ENCODE peak calls at places on chromosome X, in seven cellular contexts. One of them, this sample, is unnamed.

GRCh38 chrX:1464282-1465131 is 11.8 kb upstream of the ASMTL start:
- DNase-seq in AG08396: no peak
- DNase-seq in stimulated activated naive CD4-positive, alpha-beta T cell treated with Interleukin-2 at 50 U/mL for 16 hours: peak
- DNase-seq in WTC11: no peak
- DNase-seq in HT1080: no peak
- DNase-seq in stimulated activated CD4-positive, alpha-beta T cell treated with anti-CD3 and anti-CD28 coated beads, Interleukin-15, amount 100 ng/mL, for 1 hour: peak
- DNase-seq in head of caudate nucleus: no peak
- DNase-seq in this sample: no peak

GRCh38 chrX:88660836-88661235 is 86.2 kb upstream of the CPXCR1 start:
- DNase-seq in WTC11: no peak
- DNase-seq in stimulated activated naive CD4-positive, alpha-beta T cell treated with Interleukin-2 at 50 U/mL for 16 hours: no peak
- DNase-seq in head of caudate nucleus: no peak
- DNase-seq in stimulated activated CD4-positive, alpha-beta T cell treated with anti-CD3 and anti-CD28 coated beads, Interleukin-15, amount 100 ng/mL, for 1 hour: no peak
- DNase-seq in AG08396: no peak
- DNase-seq in HT1080: no peak
- DNase-seq in this sample: no peak

GRCh38 chrX:105461013-105461412 is 240.5 kb upstream of the TEX13A start:
- DNase-seq in HT1080: peak
- DNase-seq in stimulated activated naive CD4-positive, alpha-beta T cell treated with Interleukin-2 at 50 U/mL for 16 hours: no peak
- DNase-seq in WTC11: no peak
- DNase-seq in AG08396: no peak
- DNase-seq in head of caudate nucleus: no peak
- DNase-seq in stimulated activated CD4-positive, alpha-beta T cell treated with anti-CD3 and anti-CD28 coated beads, Interleukin-15, amount 100 ng/mL, for 1 hour: no peak
- DNase-seq in this sample: no peak

GRCh38 chrX:80812176-80812575 is 2.5 kb upstream of the BRWD3 start:
- DNase-seq in WTC11: peak
- DNase-seq in AG08396: peak
- DNase-seq in stimulated activated CD4-positive, alpha-beta T cell treated with anti-CD3 and anti-CD28 coated beads, Interleukin-15, amount 100 ng/mL, for 1 hour: no peak
- DNase-seq in stimulated activated naive CD4-positive, alpha-beta T cell treated with Interleukin-2 at 50 U/mL for 16 hours: peak
- DNase-seq in HT1080: peak
- DNase-seq in head of caudate nucleus: no peak
- DNase-seq in this sample: no peak

GRCh38 chrX:106159861-106160282 is 8.2 kb upstream of the PWWP3B start:
- DNase-seq in stimulated activated CD4-positive, alpha-beta T cell treated with anti-CD3 and anti-CD28 coated beads, Interleukin-15, amount 100 ng/mL, for 1 hour: no peak
- DNase-seq in AG08396: no peak
- DNase-seq in stimulated activated naive CD4-positive, alpha-beta T cell treated with Interleukin-2 at 50 U/mL for 16 hours: no peak
- DNase-seq in head of caudate nucleus: no peak
- DNase-seq in HT1080: no peak
- DNase-seq in WTC11: no peak
- DNase-seq in this sample: no peak

GRCh38 chrX:54042609-54043010 is 1.7 kb downstream of the PHF8 start:
- DNase-seq in stimulated activated CD4-positive, alpha-beta T cell treated with anti-CD3 and anti-CD28 coated beads, Interleukin-15, amount 100 ng/mL, for 1 hour: no peak
- DNase-seq in HT1080: peak
- DNase-seq in stimulated activated naive CD4-positive, alpha-beta T cell treated with Interleukin-2 at 50 U/mL for 16 hours: peak
- DNase-seq in head of caudate nucleus: peak
- DNase-seq in AG08396: peak
- DNase-seq in WTC11: peak
- DNase-seq in this sample: peak

GRCh38 chrX:144722307-144722706 is 525.0 kb upstream of the SPANXN1 start:
- DNase-seq in stimulated activated naive CD4-positive, alpha-beta T cell treated with Interleukin-2 at 50 U/mL for 16 hours: no peak
- DNase-seq in stimulated activated CD4-positive, alpha-beta T cell treated with anti-CD3 and anti-CD28 coated beads, Interleukin-15, amount 100 ng/mL, for 1 hour: no peak
- DNase-seq in AG08396: no peak
- DNase-seq in head of caudate nucleus: no peak
- DNase-seq in HT1080: no peak
- DNase-seq in WTC11: no peak
- DNase-seq in this sample: no peak

GRCh38 chrX:65821721-65822496 is 154.5 kb downstream of the MSN start:
- DNase-seq in HT1080: no peak
- DNase-seq in WTC11: peak
- DNase-seq in stimulated activated CD4-positive, alpha-beta T cell treated with anti-CD3 and anti-CD28 coated beads, Interleukin-15, amount 100 ng/mL, for 1 hour: peak
- DNase-seq in AG08396: no peak
- DNase-seq in head of caudate nucleus: no peak
- DNase-seq in stimulated activated naive CD4-positive, alpha-beta T cell treated with Interleukin-2 at 50 U/mL for 16 hours: peak
- DNase-seq in this sample: no peak

GRCh38 chrX:103356897-103357296 is 591 bp downstream of the TCEAL9 start:
- DNase-seq in AG08396: no peak
- DNase-seq in stimulated activated CD4-positive, alpha-beta T cell treated with anti-CD3 and anti-CD28 coated beads, Interleukin-15, amount 100 ng/mL, for 1 hour: no peak
- DNase-seq in head of caudate nucleus: no peak
- DNase-seq in WTC11: no peak
- DNase-seq in HT1080: no peak
- DNase-seq in stimulated activated naive CD4-positive, alpha-beta T cell treated with Interleukin-2 at 50 U/mL for 16 hours: no peak
- DNase-seq in this sample: no peak

GRCh38 chrX:38138157-38138556 is 82.5 kb downstream of the SRPX start:
- DNase-seq in stimulated activated CD4-positive, alpha-beta T cell treated with anti-CD3 and anti-CD28 coated beads, Interleukin-15, amount 100 ng/mL, for 1 hour: no peak
- DNase-seq in stimulated activated naive CD4-positive, alpha-beta T cell treated with Interleukin-2 at 50 U/mL for 16 hours: no peak
- DNase-seq in WTC11: no peak
- DNase-seq in HT1080: no peak
- DNase-seq in head of caudate nucleus: no peak
- DNase-seq in AG08396: no peak
- DNase-seq in this sample: no peak

GRCh38 chrX:150223176-150224015 is 139.7 kb upstream of the MAMLD1 start:
- DNase-seq in WTC11: no peak
- DNase-seq in AG08396: no peak
- DNase-seq in stimulated activated CD4-positive, alpha-beta T cell treated with anti-CD3 and anti-CD28 coated beads, Interleukin-15, amount 100 ng/mL, for 1 hour: no peak
- DNase-seq in HT1080: no peak
- DNase-seq in stimulated activated naive CD4-positive, alpha-beta T cell treated with Interleukin-2 at 50 U/mL for 16 hours: no peak
- DNase-seq in head of caudate nucleus: no peak
- DNase-seq in this sample: no peak

GRCh38 chrX:154436597-154437397 is at the start of gene GDI1:
- DNase-seq in WTC11: peak
- DNase-seq in HT1080: peak
- DNase-seq in AG08396: peak
- DNase-seq in stimulated activated CD4-positive, alpha-beta T cell treated with anti-CD3 and anti-CD28 coated beads, Interleukin-15, amount 100 ng/mL, for 1 hour: peak
- DNase-seq in head of caudate nucleus: peak
- DNase-seq in stimulated activated naive CD4-positive, alpha-beta T cell treated with Interleukin-2 at 50 U/mL for 16 hours: peak
- DNase-seq in this sample: no peak

GRCh38 chrX:24148535-24149345 is 789 bp upstream of the ZFX start:
- DNase-seq in AG08396: peak
- DNase-seq in stimulated activated naive CD4-positive, alpha-beta T cell treated with Interleukin-2 at 50 U/mL for 16 hours: no peak
- DNase-seq in stimulated activated CD4-positive, alpha-beta T cell treated with anti-CD3 and anti-CD28 coated beads, Interleukin-15, amount 100 ng/mL, for 1 hour: no peak
- DNase-seq in head of caudate nucleus: no peak
- DNase-seq in WTC11: peak
- DNase-seq in HT1080: peak
- DNase-seq in this sample: no peak

GRCh38 chrX:31871989-31872388 is 800.1 kb upstream of the FTHL17 start:
- DNase-seq in WTC11: no peak
- DNase-seq in stimulated activated CD4-positive, alpha-beta T cell treated with anti-CD3 and anti-CD28 coated beads, Interleukin-15, amount 100 ng/mL, for 1 hour: no peak
- DNase-seq in AG08396: no peak
- DNase-seq in HT1080: no peak
- DNase-seq in stimulated activated naive CD4-positive, alpha-beta T cell treated with Interleukin-2 at 50 U/mL for 16 hours: no peak
- DNase-seq in head of caudate nucleus: no peak
- DNase-seq in this sample: no peak

GRCh38 chrX:109533631-109534030 is 3.0 kb upstream of the NXT2 start:
- DNase-seq in stimulated activated naive CD4-positive, alpha-beta T cell treated with Interleukin-2 at 50 U/mL for 16 hours: no peak
- DNase-seq in head of caudate nucleus: no peak
- DNase-seq in WTC11: no peak
- DNase-seq in stimulated activated CD4-positive, alpha-beta T cell treated with anti-CD3 and anti-CD28 coated beads, Interleukin-15, amount 100 ng/mL, for 1 hour: no peak
- DNase-seq in AG08396: no peak
- DNase-seq in HT1080: no peak
- DNase-seq in this sample: no peak

GRCh38 chrX:9340619-9341304 is 124.1 kb upstream of the TBL1X start:
- DNase-seq in stimulated activated CD4-positive, alpha-beta T cell treated with anti-CD3 and anti-CD28 coated beads, Interleukin-15, amount 100 ng/mL, for 1 hour: no peak
- DNase-seq in head of caudate nucleus: no peak
- DNase-seq in WTC11: no peak
- DNase-seq in stimulated activated naive CD4-positive, alpha-beta T cell treated with Interleukin-2 at 50 U/mL for 16 hours: no peak
- DNase-seq in HT1080: no peak
- DNase-seq in AG08396: no peak
- DNase-seq in this sample: no peak

GRCh38 chrX:139691843-139692505 is 16.0 kb downstream of the MCF2 start:
- DNase-seq in stimulated activated naive CD4-positive, alpha-beta T cell treated with Interleukin-2 at 50 U/mL for 16 hours: no peak
- DNase-seq in head of caudate nucleus: no peak
- DNase-seq in stimulated activated CD4-positive, alpha-beta T cell treated with anti-CD3 and anti-CD28 coated beads, Interleukin-15, amount 100 ng/mL, for 1 hour: no peak
- DNase-seq in HT1080: no peak
- DNase-seq in WTC11: peak
- DNase-seq in AG08396: peak
- DNase-seq in this sample: no peak

GRCh38 chrX:126770179-126770578 is 49.4 kb upstream of the PRR32 start:
- DNase-seq in head of caudate nucleus: no peak
- DNase-seq in WTC11: no peak
- DNase-seq in stimulated activated naive CD4-positive, alpha-beta T cell treated with Interleukin-2 at 50 U/mL for 16 hours: no peak
- DNase-seq in stimulated activated CD4-positive, alpha-beta T cell treated with anti-CD3 and anti-CD28 coated beads, Interleukin-15, amount 100 ng/mL, for 1 hour: no peak
- DNase-seq in AG08396: no peak
- DNase-seq in HT1080: peak
- DNase-seq in this sample: no peak

GRCh38 chrX:49250066-49250465 is 14.4 kb downstream of the FOXP3 start:
- DNase-seq in stimulated activated naive CD4-positive, alpha-beta T cell treated with Interleukin-2 at 50 U/mL for 16 hours: no peak
- DNase-seq in stimulated activated CD4-positive, alpha-beta T cell treated with anti-CD3 and anti-CD28 coated beads, Interleukin-15, amount 100 ng/mL, for 1 hour: no peak
- DNase-seq in HT1080: no peak
- DNase-seq in head of caudate nucleus: no peak
- DNase-seq in AG08396: no peak
- DNase-seq in WTC11: no peak
- DNase-seq in this sample: no peak

GRCh38 chrX:69424161-69424560 is 80.0 kb upstream of the NALF2 start:
- DNase-seq in AG08396: peak
- DNase-seq in stimulated activated CD4-positive, alpha-beta T cell treated with anti-CD3 and anti-CD28 coated beads, Interleukin-15, amount 100 ng/mL, for 1 hour: no peak
- DNase-seq in HT1080: no peak
- DNase-seq in stimulated activated naive CD4-positive, alpha-beta T cell treated with Interleukin-2 at 50 U/mL for 16 hours: no peak
- DNase-seq in WTC11: no peak
- DNase-seq in head of caudate nucleus: no peak
- DNase-seq in this sample: peak

GRCh38 chrX:73977542-73978169 is 326.3 kb upstream of the ZCCHC13 start:
- DNase-seq in AG08396: no peak
- DNase-seq in HT1080: no peak
- DNase-seq in WTC11: no peak
- DNase-seq in stimulated activated CD4-positive, alpha-beta T cell treated with anti-CD3 and anti-CD28 coated beads, Interleukin-15, amount 100 ng/mL, for 1 hour: no peak
- DNase-seq in head of caudate nucleus: no peak
- DNase-seq in stimulated activated naive CD4-positive, alpha-beta T cell treated with Interleukin-2 at 50 U/mL for 16 hours: no peak
- DNase-seq in this sample: no peak

GRCh38 chrX:30489323-30489722 is 88.2 kb downstream of the TASL start:
- DNase-seq in stimulated activated CD4-positive, alpha-beta T cell treated with anti-CD3 and anti-CD28 coated beads, Interleukin-15, amount 100 ng/mL, for 1 hour: no peak
- DNase-seq in HT1080: peak
- DNase-seq in AG08396: no peak
- DNase-seq in WTC11: peak
- DNase-seq in stimulated activated naive CD4-positive, alpha-beta T cell treated with Interleukin-2 at 50 U/mL for 16 hours: no peak
- DNase-seq in head of caudate nucleus: no peak
- DNase-seq in this sample: peak

GRCh38 chrX:44898411-44899221 is 25.6 kb downstream of the KDM6A start:
- DNase-seq in HT1080: no peak
- DNase-seq in AG08396: no peak
- DNase-seq in stimulated activated naive CD4-positive, alpha-beta T cell treated with Interleukin-2 at 50 U/mL for 16 hours: no peak
- DNase-seq in stimulated activated CD4-positive, alpha-beta T cell treated with anti-CD3 and anti-CD28 coated beads, Interleukin-15, amount 100 ng/mL, for 1 hour: no peak
- DNase-seq in head of caudate nucleus: no peak
- DNase-seq in WTC11: no peak
- DNase-seq in this sample: no peak

GRCh38 chrX:154411981-154412340 is 622 bp downstream of the TAFAZZIN start:
- DNase-seq in stimulated activated CD4-positive, alpha-beta T cell treated with anti-CD3 and anti-CD28 coated beads, Interleukin-15, amount 100 ng/mL, for 1 hour: no peak
- DNase-seq in AG08396: peak
- DNase-seq in HT1080: peak
- DNase-seq in head of caudate nucleus: peak
- DNase-seq in WTC11: peak
- DNase-seq in stimulated activated naive CD4-positive, alpha-beta T cell treated with Interleukin-2 at 50 U/mL for 16 hours: peak
- DNase-seq in this sample: no peak

This sample was measured in HCT116.